ENCODE peak calls at places on chromosome 4, in five cellular contexts. One of them, this sample, is unnamed.

GRCh38 chr4:20408596-20408995 is 156.9 kb downstream of the SLIT2 start:
- DNase-seq in IMR-90: peak
- DNase-seq in K562: no peak
- DNase-seq in HCT116: no peak
- DNase-seq in GM12878: no peak
- DNase-seq in this sample: no peak

GRCh38 chr4:86960557-86960959 is 25.7 kb downstream of the AFF1 start:
- DNase-seq in IMR-90: peak
- DNase-seq in K562: no peak
- DNase-seq in HCT116: no peak
- DNase-seq in GM12878: no peak
- DNase-seq in this sample: no peak

GRCh38 chr4:175376287-175376977 is 435.6 kb downstream of the GPM6A start:
- DNase-seq in IMR-90: no peak
- DNase-seq in K562: no peak
- DNase-seq in HCT116: no peak
- DNase-seq in GM12878: no peak
- DNase-seq in this sample: no peak

GRCh38 chr4:82780398-82781231 is 18.0 kb downstream of the SCD5 start:
- DNase-seq in IMR-90: peak
- DNase-seq in K562: no peak
- DNase-seq in HCT116: no peak
- DNase-seq in GM12878: no peak
- DNase-seq in this sample: peak

GRCh38 chr4:73734405-73735070 is 5.8 kb upstream of the CXCL8 start:
- DNase-seq in IMR-90: peak
- DNase-seq in K562: no peak
- DNase-seq in HCT116: no peak
- DNase-seq in GM12878: no peak
- DNase-seq in this sample: peak

GRCh38 chr4:61068745-61069144 is 131.4 kb upstream of the ADGRL3 start:
- DNase-seq in IMR-90: peak
- DNase-seq in K562: no peak
- DNase-seq in HCT116: no peak
- DNase-seq in GM12878: no peak
- DNase-seq in this sample: no peak

GRCh38 chr4:67565284-67565683 is 6.8 kb downstream of the STAP1 start:
- DNase-seq in IMR-90: peak
- DNase-seq in K562: no peak
- DNase-seq in HCT116: no peak
- DNase-seq in GM12878: no peak
- DNase-seq in this sample: no peak

GRCh38 chr4:48100248-48100647 is 33.8 kb downstream of the TXK start:
- DNase-seq in IMR-90: no peak
- DNase-seq in K562: no peak
- DNase-seq in HCT116: no peak
- DNase-seq in GM12878: no peak
- DNase-seq in this sample: no peak

GRCh38 chr4:33911951-33912350 is 2332.4 kb downstream of the ARAP2 start:
- DNase-seq in IMR-90: no peak
- DNase-seq in K562: no peak
- DNase-seq in HCT116: no peak
- DNase-seq in GM12878: no peak
- DNase-seq in this sample: no peak

GRCh38 chr4:112516401-112517066 is 554 bp upstream of the NEUROG2 start:
- DNase-seq in IMR-90: no peak
- DNase-seq in K562: peak
- DNase-seq in HCT116: no peak
- DNase-seq in GM12878: no peak
- DNase-seq in this sample: no peak

GRCh38 chr4:44425614-44426208 is 22.9 kb downstream of the KCTD8 start:
- DNase-seq in IMR-90: peak
- DNase-seq in K562: no peak
- DNase-seq in HCT116: no peak
- DNase-seq in GM12878: no peak
- DNase-seq in this sample: peak

GRCh38 chr4:8609824-8610350 is 17.3 kb downstream of the CPZ start:
- DNase-seq in IMR-90: no peak
- DNase-seq in K562: no peak
- DNase-seq in HCT116: no peak
- DNase-seq in GM12878: no peak
- DNase-seq in this sample: no peak

GRCh38 chr4:184021389-184021788 is 116.3 kb downstream of the STOX2 start:
- DNase-seq in IMR-90: no peak
- DNase-seq in K562: no peak
- DNase-seq in HCT116: no peak
- DNase-seq in GM12878: no peak
- DNase-seq in this sample: no peak

GRCh38 chr4:34720563-34720962 is 1523.8 kb downstream of the ARAP2 start:
- DNase-seq in IMR-90: peak
- DNase-seq in K562: no peak
- DNase-seq in HCT116: peak
- DNase-seq in GM12878: no peak
- DNase-seq in this sample: peak

GRCh38 chr4:110003401-110004187 is 90.9 kb downstream of the EGF start:
- DNase-seq in IMR-90: no peak
- DNase-seq in K562: no peak
- DNase-seq in HCT116: no peak
- DNase-seq in GM12878: no peak
- DNase-seq in this sample: no peak

GRCh38 chr4:137536789-137537561 is 4.7 kb upstream of the PCDH18 start:
- DNase-seq in IMR-90: no peak
- DNase-seq in K562: no peak
- DNase-seq in HCT116: no peak
- DNase-seq in GM12878: no peak
- DNase-seq in this sample: no peak

GRCh38 chr4:4327652-4328121 is 37.6 kb downstream of the ZBTB49 start:
- DNase-seq in IMR-90: no peak
- DNase-seq in K562: peak
- DNase-seq in HCT116: no peak
- DNase-seq in GM12878: no peak
- DNase-seq in this sample: peak

GRCh38 chr4:172412851-172413250 is 599.6 kb downstream of the GALNTL6 start:
- DNase-seq in IMR-90: no peak
- DNase-seq in K562: no peak
- DNase-seq in HCT116: no peak
- DNase-seq in GM12878: no peak
- DNase-seq in this sample: no peak

GRCh38 chr4:172411180-172411579 is 598.0 kb downstream of the GALNTL6 start:
- DNase-seq in IMR-90: no peak
- DNase-seq in K562: no peak
- DNase-seq in HCT116: no peak
- DNase-seq in GM12878: no peak
- DNase-seq in this sample: no peak
- H2AFZ ChIP-seq in IMR-90: no peak
- H2AFZ ChIP-seq in K562: no peak
- H2AFZ ChIP-seq in HCT116: no peak
- H2AFZ ChIP-seq in GM12878: no peak
- H2AFZ ChIP-seq in this sample: no peak

DNA sequence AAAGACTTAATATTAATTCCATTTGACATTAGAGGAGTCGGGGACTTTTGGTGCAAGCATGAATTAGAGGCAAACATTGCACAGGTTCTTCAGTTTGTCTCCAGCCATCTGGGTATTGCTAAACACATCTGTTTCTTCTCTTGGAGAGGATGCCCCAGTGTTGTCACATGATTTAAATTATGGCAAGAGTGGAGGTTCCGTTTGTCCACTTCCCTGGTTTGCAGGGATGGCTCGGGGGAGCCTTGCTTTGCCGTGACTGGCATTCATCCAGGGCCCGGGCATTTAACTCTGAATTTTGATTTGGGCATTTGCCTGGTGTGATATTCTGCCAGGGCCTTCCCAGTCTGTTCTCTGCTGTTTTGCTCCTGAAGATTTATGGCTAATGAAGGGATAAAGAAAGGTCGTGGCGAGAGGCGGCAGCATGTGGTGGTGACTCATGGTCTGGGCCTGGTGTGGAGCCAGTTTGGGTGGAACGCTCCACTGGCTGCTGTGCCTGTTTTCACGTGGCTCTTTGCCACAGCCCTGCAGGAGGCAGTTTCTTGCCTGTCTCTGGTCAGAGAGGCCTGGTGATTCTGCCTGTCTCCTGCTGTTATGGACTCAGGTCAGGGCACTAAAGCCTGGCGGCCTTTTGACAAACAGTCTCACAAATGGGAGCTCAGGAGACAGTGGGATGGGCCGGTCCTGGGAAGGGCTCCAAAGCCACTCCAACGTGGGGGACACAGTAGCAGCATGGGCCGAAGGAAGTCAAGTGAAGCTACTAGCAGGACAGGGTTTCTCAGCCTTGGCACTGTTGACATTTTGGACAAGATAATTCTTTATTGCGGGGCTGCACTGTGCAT is 99.4 kb upstream of the PGRMC2 start:
- DNase-seq in IMR-90: peak
- DNase-seq in K562: peak
- DNase-seq in HCT116: peak
- DNase-seq in GM12878: no peak
- DNase-seq in this sample: peak
- TF ChIP-seq POLR2A in IMR-90: peak
- TF ChIP-seq POLR2A in K562: no peak
- TF ChIP-seq POLR2A in HCT116: no peak
- TF ChIP-seq POLR2A in GM12878: no peak
- TF ChIP-seq POLR2A in this sample: no peak

GRCh38 chr4:7241587-7242125 is 49.3 kb downstream of the SORCS2 start:
- DNase-seq in IMR-90: no peak
- DNase-seq in K562: no peak
- DNase-seq in HCT116: no peak
- DNase-seq in GM12878: no peak
- DNase-seq in this sample: no peak
- H2AFZ ChIP-seq in IMR-90: no peak
- H2AFZ ChIP-seq in K562: no peak
- H2AFZ ChIP-seq in HCT116: no peak
- H2AFZ ChIP-seq in GM12878: no peak
- H2AFZ ChIP-seq in this sample: no peak

DNA sequence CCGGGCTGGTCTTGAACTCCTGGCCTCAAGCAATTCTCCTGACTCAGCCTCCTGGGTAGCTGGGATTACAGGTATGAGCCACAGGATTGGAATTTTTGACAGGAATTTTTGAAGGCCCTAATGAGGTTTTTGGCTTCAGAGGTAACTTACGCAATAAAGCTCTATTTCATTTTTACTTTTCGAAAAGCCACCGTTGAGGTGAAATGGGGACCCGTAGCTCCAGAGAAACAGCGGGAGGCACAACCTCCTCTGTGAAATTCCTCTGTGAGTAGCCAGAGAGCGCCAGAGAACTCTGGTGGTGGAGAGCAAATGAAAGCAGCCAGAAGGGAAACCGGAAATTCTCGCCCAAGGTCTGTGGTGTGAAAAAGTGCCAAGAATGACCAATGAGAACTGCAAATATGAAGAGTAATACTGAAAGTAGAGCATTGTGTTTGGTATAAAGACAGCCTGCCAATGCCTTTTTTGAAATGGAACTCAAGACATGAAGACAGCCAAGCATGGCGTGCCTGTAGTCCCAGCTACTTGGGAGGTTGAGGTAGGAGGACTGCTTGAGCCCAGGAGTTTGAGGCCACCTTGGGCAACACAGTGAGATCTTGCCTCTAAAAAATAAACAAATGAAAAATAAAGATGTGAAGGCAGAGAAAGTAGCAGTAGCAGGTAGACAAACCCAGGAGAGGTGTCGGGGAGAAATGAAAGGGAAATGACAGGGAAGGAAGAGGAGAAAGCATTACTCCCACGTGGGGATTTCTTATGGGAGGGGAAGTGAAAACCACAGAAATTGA is 33.0 kb upstream of the TMEM131L start:
- DNase-seq in IMR-90: peak
- DNase-seq in K562: peak
- DNase-seq in HCT116: peak
- DNase-seq in GM12878: peak
- DNase-seq in this sample: peak
- TF ChIP-seq POLR2A in IMR-90: no peak
- TF ChIP-seq POLR2A in K562: no peak
- TF ChIP-seq POLR2A in HCT116: no peak
- TF ChIP-seq POLR2A in GM12878: peak
- TF ChIP-seq POLR2A in this sample: no peak

GRCh38 chr4:22474636-22475310 is 41.1 kb downstream of the ADGRA3 start:
- DNase-seq in IMR-90: peak
- DNase-seq in K562: no peak
- DNase-seq in HCT116: peak
- DNase-seq in GM12878: no peak
- DNase-seq in this sample: peak
- H2AFZ ChIP-seq in IMR-90: no peak
- H2AFZ ChIP-seq in K562: peak
- H2AFZ ChIP-seq in HCT116: no peak
- H2AFZ ChIP-seq in GM12878: no peak
- H2AFZ ChIP-seq in this sample: no peak

GRCh38 chr4:151408630-151409469 is at the start of gene FHIP1A:
- DNase-seq in IMR-90: peak
- DNase-seq in K562: peak
- DNase-seq in HCT116: peak
- DNase-seq in GM12878: no peak
- DNase-seq in this sample: peak
- TF ChIP-seq POLR2A in IMR-90: no peak
- TF ChIP-seq POLR2A in K562: peak
- TF ChIP-seq POLR2A in HCT116: peak
- TF ChIP-seq POLR2A in GM12878: no peak
- TF ChIP-seq POLR2A in this sample: no peak